ENCODE peak calls at places on chromosomes 1 and 21, in six cellular contexts. V is upper lobe of left lung, C is choroid plexus epithelial cell, U is iPS-NIHi11, E is tibial nerve, X is MCF 10A. K is an unnamed sample.

GRCh38 chr1:55869050-55869449 is 653.9 kb upstream of the USP24 start:
- DNase-seq in C (no peak), V (no peak), X (no peak), U (no peak), E (no peak), K (no peak)

GRCh38 chr1:2233997-2234761 is 6.1 kb downstream of the SKI start:
- DNase-seq in E (peak), C (peak), V (peak), X (peak), U (no peak), K (peak)

GRCh38 chr1:54296666-54297065 is 96.7 kb downstream of the MRPL37 start:
- DNase-seq in X (no peak), V (no peak), C (no peak), E (no peak), U (no peak), K (no peak)

GRCh38 chr1:237012789-237013383 is 8.6 kb upstream of the MT1HL1 start:
- DNase-seq in E (no peak), X (peak), U (peak), V (peak), C (peak), K (peak)

GRCh38 chr1:56797079-56797685 is 22.0 kb downstream of the FYB2 start:
- DNase-seq in U (peak), V (no peak), E (no peak), C (no peak), X (peak), K (peak)

GRCh38 chr1:4745560-4745959 is 91.2 kb downstream of the AJAP1 start:
- DNase-seq in X (peak), E (no peak), V (no peak), C (no peak), U (peak), K (no peak)

GRCh38 chr1:58773406-58773840 is 10.4 kb downstream of the JUN start:
- DNase-seq in U (peak), V (no peak), E (peak), X (peak), C (peak), K (peak)

GRCh38 chr1:28869952-28870351 is 44.4 kb upstream of the EPB41 start:
- DNase-seq in V (no peak), U (no peak), C (no peak), E (no peak), X (no peak), K (no peak)

GRCh38 chr1:111563619-111564018 is 56.0 kb upstream of the RAP1A start:
- DNase-seq in V (no peak), E (no peak), U (no peak), C (peak), X (peak), K (peak)

GRCh38 chr1:209154916-209155315 is 428.6 kb upstream of the CAMK1G start:
- DNase-seq in E (no peak), C (no peak), V (no peak), U (no peak), X (no peak), K (no peak)

GRCh38 chr1:233994112-233994511 is 89.6 kb downstream of the SLC35F3 start:
- DNase-seq in X (no peak), U (no peak), E (no peak), V (no peak), C (no peak), K (no peak)

GRCh38 chr21:34302496-34302895 is 61.3 kb upstream of the KCNE2 start:
- DNase-seq in U (no peak), V (no peak), E (no peak), X (no peak), C (no peak), K (no peak)

GRCh38 chr1:204530932-204531331 is 14.7 kb downstream of the MDM4 start:
- DNase-seq in U (no peak), E (no peak), V (no peak), C (no peak), X (no peak), K (no peak)

GRCh38 chr1:40592107-40592773 is 60.8 kb downstream of the ZNF684 start:
- DNase-seq in U (no peak), C (peak), V (no peak), E (no peak), X (peak), K (peak)

GRCh38 chr1:12142141-12142823 is 24.5 kb upstream of the TNFRSF1B start:
- DNase-seq in V (peak), X (no peak), U (no peak), C (no peak), E (no peak), K (no peak)

GRCh38 chr1:9872430-9873165 is 37.5 kb downstream of the CTNNBIP1 start:
- DNase-seq in U (no peak), C (no peak), X (peak), E (no peak), V (no peak), K (peak)

GRCh38 chr1:116465845-116466685 is 93.0 kb downstream of the ATP1A1 start:
- DNase-seq in X (no peak), E (no peak), U (no peak), C (no peak), V (no peak), K (no peak)

GRCh38 chr1:212561501-212561931 is 47.0 kb upstream of the ATF3 start:
- DNase-seq in C (peak), E (no peak), X (peak), V (no peak), U (no peak), K (peak)

GRCh38 chr1:25106981-25107642 is 125.2 kb downstream of the SYF2 start:
- DNase-seq in X (no peak), E (no peak), C (no peak), V (no peak), U (no peak), K (no peak)

GRCh38 chr1:212699839-212700596 is at the start of gene BATF3:
- DNase-seq in V (peak), U (no peak), X (no peak), E (no peak), C (no peak), K (no peak)